ENCODE peak calls at places on chromosomes 12 and 14, in seven cellular contexts. O is neural crest cell, F is activated B cell treated with CpG ODN at 0.5 μM for 24 hours, P is mesothelial cell of epicardium, Y is nephron progenitor cell, C is astrocyte of the spinal cord, D is uterus. V is an unnamed sample.

GRCh38 chr14:54881761-54882401 is 20.7 kb downstream of the GCH1 start:
- DNase-seq in Y (no peak), F (no peak), P (no peak), O (no peak), D (no peak), C (peak; percentile 35), V (no peak)

GRCh38 chr12:71109834-71110233 is 48.0 kb downstream of the TSPAN8 start:
- DNase-seq in O (no peak), D (no peak), Y (no peak), P (no peak), F (no peak), C (no peak), V (no peak)

GRCh38 chr12:76020731-76021672 is 10.6 kb downstream of the PHLDA1 start:
- DNase-seq in D (no peak), P (no peak), O (no peak), C (peak; percentile 99), Y (no peak), F (no peak), V (peak; percentile 19)

GRCh38 chr12:65823481-65824313 is 586 bp upstream of the HMGA2 start:
- DNase-seq in P (peak; percentile 79), Y (peak; percentile 68), C (no peak), D (no peak), O (peak; percentile 48), F (no peak), V (peak; percentile 26)

GRCh38 chr12:103887738-103888137 is 42.5 kb upstream of the HSP90B1 start:
- DNase-seq in D (no peak), O (no peak), F (no peak), P (no peak), C (no peak), Y (no peak), V (no peak)

GRCh38 chr14:89386214-89386886 is 30.7 kb downstream of the FOXN3 start:
- DNase-seq in O (no peak), D (no peak), C (peak; percentile 46), Y (no peak), P (no peak), F (no peak), V (peak; percentile 28)

GRCh38 chr12:90090929-90091651 is 382.5 kb upstream of the ATP2B1 start:
- DNase-seq in Y (no peak), O (no peak), C (peak; percentile 96), F (no peak), P (no peak), D (no peak), V (no peak)

GRCh38 chr12:104720346-104721064 is 237.6 kb downstream of the SLC41A2 start:
- DNase-seq in P (no peak), O (no peak), C (peak; percentile 86), D (no peak), F (peak; percentile 27), Y (no peak), V (peak; percentile 57)

GRCh38 chr12:6372403-6373003 is 2.9 kb downstream of the SCNN1A start:
- DNase-seq in P (no peak), F (no peak), D (no peak), Y (no peak), O (no peak), C (peak; percentile 83), V (no peak)

GRCh38 chr12:88375301-88375959 is 204.8 kb downstream of the KITLG start:
- DNase-seq in F (no peak), C (no peak), O (no peak), P (no peak), D (no peak), Y (no peak), V (no peak)

GRCh38 chr14:104681689-104682074 is 7.7 kb upstream of the INF2 start:
- DNase-seq in P (peak; percentile 71), F (no peak), O (peak; percentile 58), C (peak; percentile 79), Y (peak; percentile 77), D (peak; percentile 89), V (no peak)

GRCh38 chr14:97878206-97878605 is 1081.0 kb downstream of the VRK1 start:
- DNase-seq in D (no peak), O (no peak), Y (no peak), P (no peak), F (no peak), C (no peak), V (no peak)

GRCh38 chr14:100694579-100695422 is 31.9 kb upstream of the DLK1 start:
- DNase-seq in C (no peak), Y (no peak), P (no peak), F (no peak), O (no peak), D (no peak), V (no peak)

GRCh38 chr12:54948171-54948570 is 36.4 kb downstream of the TESPA1 start:
- DNase-seq in C (no peak), D (no peak), O (no peak), Y (no peak), P (no peak), F (no peak), V (no peak)

GRCh38 chr14:29802211-29802610 is 125.4 kb downstream of the PRKD1 start:
- DNase-seq in Y (no peak), D (no peak), O (no peak), F (no peak), C (no peak), P (no peak), V (no peak)

GRCh38 chr14:30588873-30589272 is 29.9 kb downstream of the G2E3 start:
- DNase-seq in D (no peak), F (no peak), P (no peak), O (no peak), C (no peak), Y (no peak), V (no peak)

GRCh38 chr12:4250691-4251090 is 22.9 kb upstream of the CCND2 start:
- DNase-seq in O (no peak), C (no peak), Y (no peak), P (no peak), D (no peak), F (no peak), V (no peak)

GRCh38 chr14:22567437-22567836 is 21.6 kb downstream of the DAD1 start:
- DNase-seq in D (no peak), O (no peak), F (no peak), Y (no peak), P (no peak), C (no peak), V (no peak)

GRCh38 chr12:89840162-89840922 is 131.7 kb upstream of the ATP2B1 start:
- DNase-seq in F (no peak), D (no peak), Y (no peak), C (no peak), P (no peak), O (no peak), V (no peak)

GRCh38 chr12:15600223-15600935 is 188.8 kb downstream of the EPS8 start:
- DNase-seq in P (no peak), F (no peak), D (no peak), O (no peak), Y (no peak), C (peak; percentile 52), V (no peak)

GRCh38 chr12:130747867-130748740 is 32.0 kb upstream of the RIMBP2 start:
- DNase-seq in F (peak; percentile 40), C (peak; percentile 48), Y (peak; percentile 94), P (peak; percentile 92), O (peak; percentile 96), D (peak; percentile 49), V (peak; percentile 72)

GRCh38 chr12:81502912-81503695 is 256.0 kb downstream of the PPFIA2 start:
- DNase-seq in D (no peak), C (peak; percentile 94), O (no peak), F (no peak), Y (no peak), P (no peak), V (no peak)

GRCh38 chr12:57872362-57872761 is 25.8 kb upstream of the CTDSP2 start:
- DNase-seq in P (no peak), D (no peak), Y (no peak), C (no peak), F (no peak), O (no peak), V (no peak)

GRCh38 chr14:104436741-104437701 is 142.5 kb upstream of the C14orf180 start:
- DNase-seq in P (no peak), O (no peak), C (no peak), F (no peak), Y (no peak), D (no peak), V (peak; percentile 17)

GRCh38 chr12:120455302-120455701 is 9.1 kb downstream of the GATC start:
- DNase-seq in D (no peak), C (no peak), F (no peak), O (no peak), P (no peak), Y (no peak), V (no peak)
- TF ChIP-seq CTCF in D (no peak), C (no peak), F (no peak), O (no peak), P (no peak), Y (no peak), V (no peak)

DNA sequence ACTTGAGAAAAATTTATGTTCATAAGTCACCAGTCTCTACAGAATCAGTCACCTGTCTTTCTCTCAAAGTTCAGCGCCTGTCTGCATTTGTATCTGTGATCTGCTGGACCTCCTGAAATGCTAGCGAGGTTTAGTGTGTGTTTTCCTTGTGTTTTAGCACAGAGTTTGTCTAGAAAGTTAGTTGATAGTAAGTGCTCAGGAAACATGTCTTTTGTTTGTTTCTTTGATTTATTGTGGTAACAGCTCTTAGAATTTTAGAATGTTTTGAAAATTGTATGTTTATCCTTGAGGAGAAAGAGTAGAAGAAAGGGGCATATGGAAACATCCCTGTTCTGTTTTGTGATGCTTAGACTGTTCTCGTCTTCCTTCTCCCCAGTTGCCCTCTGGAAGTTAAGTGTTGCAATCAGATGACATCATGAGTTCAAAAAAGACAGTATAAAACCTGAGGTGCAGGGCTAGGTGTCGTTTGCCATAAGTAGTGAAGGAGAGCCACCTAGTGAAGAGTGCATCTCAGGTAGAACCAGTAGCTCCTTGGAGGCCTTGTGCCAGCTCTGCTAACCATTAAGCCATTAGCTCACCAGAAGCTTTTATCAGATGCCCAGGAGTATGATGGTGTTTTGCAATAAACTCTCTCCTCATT is 44.8 kb downstream of the FBXW8 start:
- DNase-seq in C (no peak), P (no peak), Y (no peak), F (no peak), D (no peak), O (no peak), V (no peak)
- TF ChIP-seq CTCF in C (no peak), P (no peak), Y (no peak), F (no peak), D (no peak), O (no peak), V (peak; percentile 21)

DNA sequence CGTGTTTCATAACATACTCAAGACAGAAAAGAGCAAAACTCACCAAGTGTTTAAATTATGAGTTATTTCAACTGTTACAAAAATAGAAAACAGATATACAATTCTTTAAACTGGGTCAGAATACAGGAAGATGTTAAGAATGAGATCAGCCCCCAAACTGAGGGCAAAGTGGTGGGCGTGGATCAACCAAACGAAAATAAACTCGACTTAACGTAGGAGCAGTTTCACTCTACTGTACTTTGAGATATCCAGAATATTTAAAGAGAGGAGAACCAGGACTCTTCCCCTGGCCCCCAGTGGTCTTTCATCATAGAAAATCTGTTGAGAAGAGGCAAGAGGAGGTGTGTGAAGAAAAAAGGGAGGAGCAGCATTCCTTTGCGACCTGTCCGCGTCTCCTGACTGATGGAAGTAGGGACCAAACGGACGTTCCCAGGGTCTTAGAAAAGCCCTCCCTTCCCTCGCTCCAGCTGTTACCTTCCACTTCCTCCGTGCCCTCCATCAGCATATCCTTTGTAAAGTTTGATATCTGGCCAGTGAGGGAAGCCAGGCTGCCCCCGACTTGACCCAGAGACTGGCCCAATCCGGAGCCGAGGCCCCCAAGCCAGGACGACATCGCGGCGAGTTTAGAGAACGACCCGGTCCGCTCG is 663 bp downstream of the TRIP11 start:
- DNase-seq in Y (peak; percentile 57), F (no peak), O (no peak), C (peak; percentile 73), D (no peak), P (no peak), V (peak; percentile 40)
- TF ChIP-seq CTCF in Y (no peak), F (no peak), O (no peak), C (no peak), D (no peak), P (no peak), V (no peak)

GRCh38 chr12:23472329-23472971 is 477.0 kb downstream of the SOX5 start:
- DNase-seq in Y (no peak), O (no peak), C (no peak), D (no peak), P (no peak), F (no peak), V (no peak)
- TF ChIP-seq CTCF in Y (no peak), O (no peak), C (no peak), D (no peak), P (no peak), F (no peak), V (no peak)